ENCODE peak calls at places on chromosomes 13 and 19, in six cellular contexts. M is left lung, Z is neural crest cell, T is lung, C is SK-N-DZ, F is BJ. A is an unnamed sample.

GRCh38 chr19:47436712-47437401 is 17.5 kb upstream of the MEIS3 start:
- DNase-seq in T (peak; percentile 84), C (peak; percentile 60), Z (peak; percentile 90), F (no peak), M (peak; percentile 92), A (peak; percentile 86)

GRCh38 chr19:10510301-10510802 is 6.9 kb downstream of the S1PR5 start:
- DNase-seq in F (no peak), T (no peak), Z (peak; percentile 66), C (no peak), M (peak; percentile 72), A (no peak)

GRCh38 chr13:37791699-37792098 is 77.9 kb downstream of the TRPC4 start:
- DNase-seq in Z (no peak), F (no peak), M (no peak), T (no peak), C (no peak), A (no peak)

GRCh38 chr19:6711605-6712004 is 8.8 kb downstream of the C3 start:
- DNase-seq in Z (no peak), T (no peak), C (no peak), M (peak; percentile 28), F (no peak), A (no peak)

GRCh38 chr13:21218351-21219043 is 42.0 kb downstream of the MRPL57 start:
- DNase-seq in C (no peak), M (no peak), F (no peak), Z (no peak), T (no peak), A (no peak)

GRCh38 chr19:41321600-41322270 is 11.8 kb downstream of the CCDC97 start:
- DNase-seq in M (peak; percentile 69), F (no peak), Z (peak; percentile 63), T (no peak), C (peak; percentile 42), A (no peak)

GRCh38 chr19:8577247-8577646 is at the start of gene MYO1F:
- DNase-seq in T (peak; percentile 64), F (no peak), M (peak; percentile 94), Z (no peak), C (no peak), A (peak; percentile 54)

GRCh38 chr13:44822291-44822690 is 167.0 kb downstream of the NUFIP1 start:
- DNase-seq in Z (no peak), T (no peak), C (no peak), F (no peak), M (no peak), A (no peak)

GRCh38 chr19:58054792-58055482 is 4.1 kb upstream of the ZNF135 start:
- DNase-seq in F (no peak), C (no peak), Z (no peak), M (no peak), T (no peak), A (no peak)

GRCh38 chr13:21067794-21068193 is 6.4 kb upstream of the LATS2 start:
- DNase-seq in Z (no peak), F (no peak), M (no peak), C (no peak), T (no peak), A (no peak)

GRCh38 chr19:49786432-49786831 is 19.6 kb downstream of the AP2A1 start:
- DNase-seq in F (no peak), Z (no peak), M (no peak), T (no peak), C (no peak), A (no peak)

GRCh38 chr19:2041686-2042484 is 9.2 kb downstream of the MKNK2 start:
- DNase-seq in C (peak; percentile 91), M (peak; percentile 100), Z (peak; percentile 88), T (peak; percentile 97), F (no peak), A (peak; percentile 98)

GRCh38 chr13:102846261-102847015 is 606 bp downstream of the ERCC5 start:
- DNase-seq in Z (peak; percentile 7), C (peak; percentile 36), M (peak; percentile 72), F (no peak), T (peak; percentile 40), A (peak; percentile 67)

GRCh38 chr13:21668665-21669599 is 1.9 kb upstream of the FGF9 start:
- DNase-seq in F (no peak), M (peak; percentile 82), T (no peak), C (peak; percentile 26), Z (peak; percentile 37), A (peak; percentile 38)

GRCh38 chr13:94494021-94494420 is 14.5 kb upstream of the DCT start:
- DNase-seq in T (no peak), Z (no peak), C (no peak), M (no peak), F (no peak), A (no peak)

GRCh38 chr13:61880576-61881283 is 465.1 kb upstream of the PCDH20 start:
- DNase-seq in C (peak; percentile 33), F (no peak), Z (no peak), T (no peak), M (no peak), A (no peak)

GRCh38 chr13:73717632-73718031 is 416.6 kb downstream of the KLF12 start:
- DNase-seq in M (no peak), F (no peak), T (no peak), Z (no peak), C (peak; percentile 64), A (no peak)

GRCh38 chr19:6126335-6126974 is 9.0 kb upstream of the ACSBG2 start:
- DNase-seq in T (no peak), M (no peak), C (peak; percentile 37), F (no peak), Z (no peak), A (no peak)

GRCh38 chr19:1119475-1120217 is 15.9 kb downstream of the GPX4 start:
- DNase-seq in F (no peak), Z (no peak), M (no peak), T (no peak), C (no peak), A (no peak)

GRCh38 chr13:100269837-100270236 is 180.9 kb downstream of the PCCA start:
- DNase-seq in C (no peak), T (peak; percentile 67), M (peak; percentile 71), Z (no peak), F (no peak), A (peak; percentile 39)

GRCh38 chr13:113820813-113821651 is 42.8 kb downstream of the GAS6 start:
- DNase-seq in T (peak; percentile 46), Z (no peak), F (peak; percentile 97), C (peak; percentile 67), M (peak; percentile 80), A (peak; percentile 37)

GRCh38 chr19:17680235-17680722 is 7.9 kb downstream of the UNC13A start:
- DNase-seq in C (no peak), M (peak; percentile 85), T (peak; percentile 42), F (peak; percentile 41), Z (peak; percentile 33), A (peak; percentile 43)

GRCh38 chr19:10316229-10317044 is 622 bp upstream of the FDX2 start:
- DNase-seq in Z (no peak), F (no peak), T (no peak), M (no peak), C (no peak), A (no peak)